ENCODE peak calls at places on chromosomes 6 and 20, in nine cellular contexts. C, X, L, I, E, G, M, A and W are unnamed samples.

GRCh38 chr6:38508894-38509293 is 130.8 kb downstream of the BTBD9 start:
- DNase-seq in A (no peak), E (peak; percentile 23), C (peak; percentile 27), M (no peak), L (peak; percentile 37), I (no peak), G (no peak), X (peak; percentile 14), W (peak; percentile 51)

GRCh38 chr6:12313992-12314589 is 23.9 kb downstream of the EDN1 start:
- DNase-seq in E (no peak), X (peak; percentile 84), C (no peak), A (no peak), I (no peak), M (no peak), G (no peak), L (no peak), W (no peak)

GRCh38 chr6:132020138-132020551 is 69.0 kb upstream of the CCN2 start:
- DNase-seq in E (no peak), C (no peak), X (peak; percentile 28), A (no peak), M (peak; percentile 79), G (no peak), I (no peak), L (no peak), W (no peak)

GRCh38 chr6:134394141-134394648 is 76.3 kb upstream of the SGK1 start:
- DNase-seq in C (no peak), A (no peak), X (no peak), I (no peak), M (no peak), E (no peak), G (no peak), L (no peak), W (no peak)

GRCh38 chr6:108074057-108074358 is 533 bp downstream of the OSTM1 start:
- DNase-seq in G (no peak), M (peak; percentile 75), A (no peak), L (no peak), C (no peak), I (no peak), X (no peak), E (no peak), W (no peak)

GRCh38 chr6:17439243-17439993 is 46.0 kb downstream of the CAP2 start:
- DNase-seq in C (no peak), E (peak; percentile 66), G (no peak), A (no peak), M (no peak), I (no peak), X (no peak), L (no peak), W (no peak)

GRCh38 chr6:52361945-52362442 is at the start of gene PAQR8:
- DNase-seq in I (peak; percentile 87), X (peak; percentile 58), E (peak; percentile 21), C (peak; percentile 81), A (peak; percentile 87), M (peak; percentile 86), G (peak; percentile 78), L (no peak), W (peak; percentile 52)

GRCh38 chr6:3732345-3733141 is 19.0 kb downstream of the PXDC1 start:
- DNase-seq in G (peak; percentile 91), C (peak; percentile 86), E (peak; percentile 90), L (peak; percentile 76), I (peak; percentile 65), A (peak; percentile 72), X (peak; percentile 82), M (peak; percentile 86), W (peak; percentile 86)

GRCh38 chr6:131130546-131130925 is 4.7 kb upstream of the AKAP7 start:
- DNase-seq in G (no peak), A (no peak), E (no peak), X (no peak), I (no peak), M (no peak), C (no peak), L (no peak), W (no peak)

GRCh38 chr6:33410711-33411631 is at the start of gene PHF1:
- DNase-seq in E (peak; percentile 62), G (no peak), M (no peak), X (peak; percentile 86), L (peak; percentile 51), A (peak; percentile 75), C (peak; percentile 67), I (no peak), W (no peak)

GRCh38 chr20:4190792-4191519 is 175.6 kb upstream of the RNF24 start:
- DNase-seq in I (no peak), G (no peak), A (no peak), C (no peak), E (no peak), L (no peak), M (no peak), X (no peak), W (no peak)

GRCh38 chr6:10531942-10532341 is 10.8 kb downstream of the GCNT2 start:
- DNase-seq in I (peak; percentile 43), L (no peak), M (no peak), G (no peak), C (no peak), E (no peak), X (no peak), A (no peak), W (no peak)

DNA sequence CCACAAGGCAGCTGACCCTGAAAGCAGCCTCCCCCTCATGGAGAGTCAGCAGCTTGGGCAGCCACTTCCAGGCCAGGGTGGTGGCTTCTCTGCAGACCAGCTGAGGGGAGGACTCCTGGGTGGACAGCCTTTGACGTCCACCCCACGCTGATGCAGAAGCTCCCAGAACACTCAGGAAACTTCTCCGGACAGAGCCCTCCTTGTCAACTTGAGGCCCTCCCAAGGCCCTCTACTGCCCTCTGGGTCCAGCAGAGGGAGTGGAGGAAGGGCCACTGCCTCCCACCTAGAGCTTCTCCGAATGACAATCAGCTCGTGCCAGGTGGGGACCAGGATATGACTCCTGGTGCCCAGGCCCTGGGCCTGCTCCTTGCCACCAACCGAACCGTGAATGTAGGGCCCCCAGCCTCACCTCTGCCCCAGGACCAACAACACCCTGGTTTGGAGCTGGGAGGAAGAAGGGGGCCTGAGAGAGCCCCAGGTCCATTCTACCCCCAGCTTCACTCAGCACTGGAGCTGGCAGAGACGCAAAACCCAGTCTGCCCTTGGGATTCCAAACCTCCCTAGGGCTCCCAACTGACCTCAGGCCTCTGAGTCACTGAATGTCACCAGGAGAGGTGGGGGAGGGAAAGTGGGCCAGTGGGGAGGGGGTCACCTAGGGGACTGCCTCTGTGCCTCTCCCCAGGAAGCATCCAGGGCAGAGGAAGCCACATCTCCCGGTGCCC is 10.9 kb upstream of the SLC22A7 start:
- DNase-seq in G (peak; percentile 82), A (no peak), C (peak; percentile 56), X (no peak), E (no peak), M (no peak), I (no peak), L (no peak), W (no peak)
- TF ChIP-seq CTCF in G (peak; percentile 77), A (peak; percentile 27), C (peak; percentile 19), X (peak; percentile 11), E (peak; percentile 46), M (no peak), I (no peak), L (peak; percentile 16), W (no peak)

DNA sequence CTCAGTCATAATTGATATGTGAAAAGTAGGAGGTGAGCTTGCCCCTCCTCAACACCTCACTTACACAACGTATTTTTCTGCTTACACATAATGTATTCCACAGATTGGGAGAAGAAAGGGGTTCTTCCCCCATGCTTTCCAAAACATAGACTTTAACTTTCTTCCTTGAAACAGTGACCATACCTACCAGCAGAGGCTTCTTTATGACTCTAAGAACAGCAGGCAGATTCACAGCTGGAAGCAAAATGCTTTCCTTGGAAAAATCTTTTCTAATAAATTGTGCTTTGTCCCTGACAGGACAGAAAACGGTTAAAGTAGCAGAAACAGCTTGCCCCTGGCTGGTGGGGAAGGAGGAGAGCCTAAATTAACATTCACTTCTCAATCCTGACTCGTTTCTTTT is 629.1 kb upstream of the IMPG1 start:
- DNase-seq in A (no peak), G (no peak), M (no peak), L (no peak), C (no peak), X (no peak), E (no peak), I (no peak), W (peak; percentile 3)
- H3K4me3 ChIP-seq in A (no peak overlapping the region), G (no peak overlapping the region), M (no peak overlapping the region), L (no peak overlapping the region), C (no peak overlapping the region), X (no peak overlapping the region), E (no peak overlapping the region), I (no peak overlapping the region), W (no peak overlapping the region)

GRCh38 chr6:28923318-28924102 is at the start of gene TRIM27:
- DNase-seq in X (peak; percentile 81), L (peak; percentile 37), I (peak; percentile 91), C (peak; percentile 96), M (peak; percentile 95), E (peak; percentile 64), G (peak; percentile 95), A (peak; percentile 94), W (peak; percentile 85)
- TF ChIP-seq CTCF in X (no peak), L (no peak), I (peak; percentile 18), C (no peak), M (no peak), E (no peak), G (no peak), A (no peak), W (no peak)

DNA sequence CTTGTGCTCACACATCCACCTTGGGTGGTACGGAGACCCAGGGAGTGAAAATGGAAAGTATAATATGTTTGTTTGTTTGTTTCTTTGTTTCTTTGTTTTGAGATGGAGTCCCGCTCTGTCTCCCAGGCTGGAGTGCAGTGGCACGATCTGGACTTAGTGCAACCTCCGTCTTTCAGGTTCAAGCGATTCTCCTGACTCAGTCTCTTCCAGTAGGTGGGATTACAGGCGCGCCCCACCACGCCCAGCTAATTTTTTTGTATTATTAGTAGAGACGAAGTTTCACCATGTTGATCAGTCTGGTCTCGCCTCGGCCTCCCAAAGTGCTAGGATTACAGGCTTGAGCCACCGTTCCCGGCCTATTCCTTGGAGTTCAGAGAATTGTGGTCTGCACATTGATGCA is 115.4 kb downstream of the TRIM27 start:
- DNase-seq in A (no peak), G (no peak), C (no peak), L (no peak), E (no peak), M (no peak), X (no peak), I (no peak), W (no peak)
- H3K4me3 ChIP-seq in A (no peak overlapping the region), G (peak overlapping the region; percentile 96), C (peak overlapping the region; percentile 3), L (peak overlapping the region; percentile 37), E (peak overlapping the region; percentile 46), M (no peak overlapping the region), X (peak overlapping the region; percentile 28), I (no peak overlapping the region), W (peak overlapping the region; percentile 28)